ENCODE peak calls at places on chromosomes 4 and X, in four cellular contexts. O is GM12878, P is BE2C, L is sigmoid colon. E is an unnamed sample.

GRCh38 chr4:133146574-133147198 is 2.4 kb upstream of the PCDH10 start:
- DNase-seq in O (no peak), L (peak), P (peak), E (peak)

GRCh38 chr4:100483796-100484195 is 34.0 kb downstream of the EMCN start:
- DNase-seq in P (no peak), L (no peak), O (no peak), E (no peak)

GRCh38 chrX:43349363-43349762 is 306.7 kb upstream of the MAOA start:
- DNase-seq in O (peak), L (no peak), P (peak), E (peak)

GRCh38 chrX:153910446-153910845 is 6.0 kb downstream of the AVPR2 start:
- DNase-seq in L (no peak), O (no peak), P (no peak), E (no peak)

GRCh38 chr4:183471960-183472708 is 27.7 kb downstream of the CDKN2AIP start:
- DNase-seq in P (peak), O (peak), L (peak), E (peak)

GRCh38 chr4:134610956-134611355 is 409.4 kb upstream of the PABPC4L start:
- DNase-seq in L (no peak), O (no peak), P (no peak), E (no peak)

GRCh38 chrX:54540289-54540688 is 10.3 kb downstream of the GNL3L start:
- DNase-seq in P (no peak), O (no peak), L (no peak), E (no peak)

GRCh38 chr4:6114181-6114580 is 86.2 kb downstream of the JAKMIP1 start:
- DNase-seq in P (no peak), L (no peak), O (no peak), E (no peak)

GRCh38 chr4:134518574-134519217 is 317.1 kb upstream of the PABPC4L start:
- DNase-seq in O (no peak), P (no peak), L (no peak), E (no peak)

GRCh38 chr4:183094393-183095198 is 4.5 kb upstream of the WWC2 start:
- DNase-seq in P (no peak), O (no peak), L (no peak), E (no peak)

GRCh38 chr4:77538144-77538543 is 67.5 kb upstream of the CXCL13 start:
- DNase-seq in P (no peak), O (no peak), L (no peak), E (no peak)

GRCh38 chrX:18160369-18160768 is 60.3 kb downstream of the BEND2 start:
- DNase-seq in L (no peak), P (no peak), O (no peak), E (no peak)

GRCh38 chr4:125526420-125526819 is 211.7 kb downstream of the FAT4 start:
- DNase-seq in P (no peak), L (no peak), O (no peak), E (no peak)

GRCh38 chr4:10093801-10094552 is 22.6 kb downstream of the WDR1 start:
- DNase-seq in L (no peak), P (no peak), O (no peak), E (no peak)

GRCh38 chr4:167897116-167897515 is 195.2 kb upstream of the ANXA10 start:
- DNase-seq in L (no peak), P (peak), O (no peak), E (peak)

GRCh38 chr4:38993683-38994082 is 38.5 kb downstream of the TMEM156 start:
- DNase-seq in P (no peak), O (no peak), L (no peak), E (no peak)

GRCh38 chrX:153944140-153944799 is at the start of gene RENBP:
- DNase-seq in L (no peak), P (peak), O (no peak), E (peak)

GRCh38 chrX:127259742-127260141 is 440.2 kb downstream of the PRR32 start:
- DNase-seq in O (no peak), P (no peak), L (no peak), E (no peak)

GRCh38 chr4:101355767-101356702 is 8.7 kb upstream of the PPP3CA start:
- DNase-seq in L (no peak), P (no peak), O (no peak), E (no peak)

GRCh38 chr4:7638984-7639789 is 204.5 kb upstream of the PSAPL1 start:
- DNase-seq in P (no peak), L (no peak), O (no peak), E (no peak)

GRCh38 chrX:38561126-38561868 is at the start of gene TSPAN7:
- DNase-seq in P (peak), L (peak), O (no peak), E (peak)

GRCh38 chrX:38318196-38318595 is 9.1 kb downstream of the RPGR start:
- DNase-seq in L (no peak), O (no peak), P (no peak), E (no peak)

GRCh38 chr4:140238353-140239041 is 84.5 kb upstream of the MAML3 start:
- DNase-seq in P (peak), O (no peak), L (peak), E (peak)

GRCh38 chr4:165404696-165405095 is 25.9 kb downstream of the CPE start:
- DNase-seq in L (no peak), P (no peak), O (no peak), E (no peak)

GRCh38 chrX:97089116-97089515 is 205.4 kb downstream of the RPA4 start:
- DNase-seq in P (no peak), L (no peak), O (no peak), E (no peak)
- TF ChIP-seq CTCF in P (no peak), L (no peak), O (no peak), E (no peak)

GRCh38 chr4:1410491-1411325 is 4.5 kb upstream of the NKX1-1 start:
- DNase-seq in L (peak), P (no peak), O (no peak), E (peak)

GRCh38 chr4:1409806-1410425 is 3.7 kb upstream of the NKX1-1 start:
- DNase-seq in O (no peak), L (peak), P (no peak), E (peak)

GRCh38 chr4:1412376-1413220 is 6.4 kb upstream of the NKX1-1 start:
- DNase-seq in P (no peak), L (no peak), O (no peak), E (no peak)

GRCh38 chr4:1413221-1413663 is 7.0 kb upstream of the NKX1-1 start:
- DNase-seq in O (no peak), P (no peak), L (peak), E (no peak)

DNA sequence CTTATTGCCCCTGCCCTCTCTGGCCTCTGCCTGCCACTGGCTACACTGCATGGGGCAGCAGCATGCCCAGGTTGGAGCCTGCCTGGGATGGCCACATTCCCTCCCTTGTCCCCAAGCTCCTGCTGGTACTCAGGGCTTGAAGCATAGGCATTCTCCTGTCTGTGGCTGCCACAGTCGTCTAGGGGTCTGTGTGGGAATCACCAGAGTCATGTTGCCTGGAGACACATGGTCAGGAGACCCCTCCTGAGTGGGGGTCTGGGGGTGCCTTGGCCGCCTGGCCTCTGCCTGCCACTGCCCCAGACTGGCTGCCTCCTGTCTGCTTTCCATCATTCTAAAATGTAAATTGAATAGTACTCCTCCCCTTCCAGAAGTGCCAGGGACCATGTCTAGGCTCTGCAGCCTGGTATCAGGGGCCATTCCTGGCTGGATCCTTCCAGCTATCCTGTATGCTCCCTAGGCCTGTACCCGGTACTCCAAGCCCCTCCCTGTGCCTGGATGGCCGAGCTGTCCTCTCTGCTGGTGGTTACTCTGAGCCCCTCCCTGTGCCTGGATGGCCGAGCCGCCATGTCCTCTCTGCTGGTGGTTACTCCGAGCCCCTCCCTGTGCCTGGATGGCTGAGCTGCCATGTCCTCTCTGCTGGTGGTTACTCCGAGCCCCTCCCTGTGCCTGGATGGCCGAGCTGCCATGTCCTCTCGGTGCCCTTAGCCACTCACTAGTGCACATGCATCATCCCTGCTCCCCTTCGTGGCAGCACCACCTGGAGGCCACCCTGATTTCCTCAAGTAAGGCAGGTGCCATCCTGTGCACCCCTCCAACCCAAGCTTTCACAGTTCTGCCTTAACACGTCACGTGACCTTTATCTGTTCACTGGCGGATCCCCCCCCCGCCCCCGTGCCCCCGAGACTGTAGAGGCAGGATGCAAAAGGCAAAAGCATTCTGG is 5.5 kb upstream of the NKX1-1 start:
- DNase-seq in O (no peak), P (no peak), L (peak), E (peak)
- TF ChIP-seq CTCF in O (no peak), P (peak), L (no peak), E (no peak)

GRCh38 chr4:127832585-127832984 is 48.1 kb upstream of the PLK4 start:
- DNase-seq in O (peak), P (no peak), L (no peak), E (no peak)
- TF ChIP-seq CTCF in O (no peak), P (no peak), L (no peak), E (no peak)

GRCh38 chrX:69538321-69538876 is 34.3 kb downstream of the NALF2 start:
- DNase-seq in P (no peak), L (peak), O (no peak), E (peak)
- TF ChIP-seq CTCF in P (peak), L (peak), O (peak), E (peak)

GRCh38 chr4:26030260-26030667 is 116.2 kb downstream of the SMIM20 start:
- DNase-seq in L (no peak), P (no peak), O (no peak), E (no peak)

GRCh38 chr4:26028133-26028792 is 114.2 kb downstream of the SMIM20 start:
- DNase-seq in P (no peak), L (no peak), O (no peak), E (no peak)

GRCh38 chr4:26030780-26031179 is 116.8 kb downstream of the SMIM20 start:
- DNase-seq in O (no peak), P (no peak), L (no peak), E (no peak)

GRCh38 chr4:26028793-26029511 is 114.9 kb downstream of the SMIM20 start:
- DNase-seq in P (peak), O (no peak), L (peak), E (peak)

GRCh38 chr4:26029512-26030131 is 115.6 kb downstream of the SMIM20 start:
- DNase-seq in L (no peak), P (peak), O (no peak), E (no peak)
- TF ChIP-seq CTCF in L (no peak), P (no peak), O (no peak), E (no peak)